ENCODE peak calls at places on chromosome 20, in seven cellular contexts. One of them, this sample, is unnamed.

GRCh38 chr20:44125332-44126127 is 61.5 kb downstream of the JPH2 start:
- DNase-seq in NAMALWA: no peak
- DNase-seq in stimulated activated CD4-positive, alpha-beta T cell treated with anti-CD3 and anti-CD28 coated beads, Interleukin-2, amount 100 ng/mL, for 48 hours: no peak
- DNase-seq in A673: no peak
- DNase-seq in transverse colon: no peak
- DNase-seq in ELF-1: no peak
- DNase-seq in cerebellum: no peak
- DNase-seq in this sample: no peak

GRCh38 chr20:62831361-62831788 is 14.5 kb downstream of the COL9A3 start:
- DNase-seq in transverse colon: peak; percentile 76
- DNase-seq in A673: no peak
- DNase-seq in ELF-1: no peak
- DNase-seq in NAMALWA: no peak
- DNase-seq in stimulated activated CD4-positive, alpha-beta T cell treated with anti-CD3 and anti-CD28 coated beads, Interleukin-2, amount 100 ng/mL, for 48 hours: no peak
- DNase-seq in cerebellum: no peak
- DNase-seq in this sample: no peak

GRCh38 chr20:3646651-3647050 is 16.5 kb downstream of the GFRA4 start:
- DNase-seq in transverse colon: no peak
- DNase-seq in A673: no peak
- DNase-seq in cerebellum: peak; percentile 6
- DNase-seq in stimulated activated CD4-positive, alpha-beta T cell treated with anti-CD3 and anti-CD28 coated beads, Interleukin-2, amount 100 ng/mL, for 48 hours: no peak
- DNase-seq in ELF-1: no peak
- DNase-seq in NAMALWA: no peak
- DNase-seq in this sample: no peak

GRCh38 chr20:46348231-46348803 is 40.0 kb upstream of the CDH22 start:
- DNase-seq in A673: peak; percentile 30
- DNase-seq in transverse colon: no peak
- DNase-seq in cerebellum: peak; percentile 64
- DNase-seq in ELF-1: peak; percentile 82
- DNase-seq in NAMALWA: no peak
- DNase-seq in stimulated activated CD4-positive, alpha-beta T cell treated with anti-CD3 and anti-CD28 coated beads, Interleukin-2, amount 100 ng/mL, for 48 hours: no peak
- DNase-seq in this sample: peak; percentile 28

GRCh38 chr20:58457083-58457680 is 58.0 kb downstream of the APCDD1L start:
- DNase-seq in ELF-1: peak; percentile 21
- DNase-seq in cerebellum: no peak
- DNase-seq in A673: no peak
- DNase-seq in transverse colon: no peak
- DNase-seq in stimulated activated CD4-positive, alpha-beta T cell treated with anti-CD3 and anti-CD28 coated beads, Interleukin-2, amount 100 ng/mL, for 48 hours: no peak
- DNase-seq in NAMALWA: no peak
- DNase-seq in this sample: no peak

GRCh38 chr20:47673671-47673955 is 111.7 kb downstream of the SULF2 start:
- DNase-seq in ELF-1: no peak
- DNase-seq in NAMALWA: no peak
- DNase-seq in transverse colon: no peak
- DNase-seq in A673: no peak
- DNase-seq in stimulated activated CD4-positive, alpha-beta T cell treated with anti-CD3 and anti-CD28 coated beads, Interleukin-2, amount 100 ng/mL, for 48 hours: no peak
- DNase-seq in cerebellum: no peak
- DNase-seq in this sample: no peak

GRCh38 chr20:15257471-15257870 is 920.1 kb upstream of the FLRT3 start:
- DNase-seq in ELF-1: no peak
- DNase-seq in cerebellum: no peak
- DNase-seq in NAMALWA: no peak
- DNase-seq in stimulated activated CD4-positive, alpha-beta T cell treated with anti-CD3 and anti-CD28 coated beads, Interleukin-2, amount 100 ng/mL, for 48 hours: no peak
- DNase-seq in A673: no peak
- DNase-seq in transverse colon: no peak
- DNase-seq in this sample: no peak

GRCh38 chr20:49248301-49248700 is 29.1 kb downstream of the DDX27 start:
- DNase-seq in NAMALWA: no peak
- DNase-seq in stimulated activated CD4-positive, alpha-beta T cell treated with anti-CD3 and anti-CD28 coated beads, Interleukin-2, amount 100 ng/mL, for 48 hours: no peak
- DNase-seq in A673: no peak
- DNase-seq in transverse colon: no peak
- DNase-seq in cerebellum: no peak
- DNase-seq in ELF-1: no peak
- DNase-seq in this sample: no peak

GRCh38 chr20:40441771-40442170 is 247.3 kb downstream of the MAFB start:
- DNase-seq in ELF-1: no peak
- DNase-seq in transverse colon: no peak
- DNase-seq in NAMALWA: no peak
- DNase-seq in stimulated activated CD4-positive, alpha-beta T cell treated with anti-CD3 and anti-CD28 coated beads, Interleukin-2, amount 100 ng/mL, for 48 hours: no peak
- DNase-seq in cerebellum: no peak
- DNase-seq in A673: no peak
- DNase-seq in this sample: no peak

GRCh38 chr20:3046677-3047462 is 1.0 kb downstream of the MRPS26 start:
- DNase-seq in cerebellum: peak; percentile 45
- DNase-seq in NAMALWA: no peak
- DNase-seq in stimulated activated CD4-positive, alpha-beta T cell treated with anti-CD3 and anti-CD28 coated beads, Interleukin-2, amount 100 ng/mL, for 48 hours: no peak
- DNase-seq in ELF-1: peak; percentile 53
- DNase-seq in A673: no peak
- DNase-seq in transverse colon: no peak
- DNase-seq in this sample: peak; percentile 11

GRCh38 chr20:59253779-59254319 is 46.6 kb upstream of the EDN3 start:
- DNase-seq in A673: no peak
- DNase-seq in NAMALWA: no peak
- DNase-seq in stimulated activated CD4-positive, alpha-beta T cell treated with anti-CD3 and anti-CD28 coated beads, Interleukin-2, amount 100 ng/mL, for 48 hours: no peak
- DNase-seq in ELF-1: peak; percentile 6
- DNase-seq in transverse colon: peak; percentile 12
- DNase-seq in cerebellum: no peak
- DNase-seq in this sample: no peak

GRCh38 chr20:5918856-5919633 is 31.3 kb downstream of the TRMT6 start:
- DNase-seq in A673: peak; percentile 56
- DNase-seq in stimulated activated CD4-positive, alpha-beta T cell treated with anti-CD3 and anti-CD28 coated beads, Interleukin-2, amount 100 ng/mL, for 48 hours: no peak
- DNase-seq in NAMALWA: no peak
- DNase-seq in transverse colon: no peak
- DNase-seq in cerebellum: no peak
- DNase-seq in ELF-1: peak; percentile 27
- DNase-seq in this sample: no peak

GRCh38 chr20:57996936-57997629 is 231.4 kb downstream of the ANKRD60 start:
- DNase-seq in stimulated activated CD4-positive, alpha-beta T cell treated with anti-CD3 and anti-CD28 coated beads, Interleukin-2, amount 100 ng/mL, for 48 hours: no peak
- DNase-seq in cerebellum: no peak
- DNase-seq in NAMALWA: no peak
- DNase-seq in ELF-1: no peak
- DNase-seq in A673: no peak
- DNase-seq in transverse colon: no peak
- DNase-seq in this sample: no peak

GRCh38 chr20:42218566-42218965 is 600.4 kb upstream of the CHD6 start:
- DNase-seq in cerebellum: no peak
- DNase-seq in NAMALWA: no peak
- DNase-seq in ELF-1: no peak
- DNase-seq in A673: no peak
- DNase-seq in stimulated activated CD4-positive, alpha-beta T cell treated with anti-CD3 and anti-CD28 coated beads, Interleukin-2, amount 100 ng/mL, for 48 hours: no peak
- DNase-seq in transverse colon: no peak
- DNase-seq in this sample: no peak

GRCh38 chr20:49908258-49908565 is 7.1 kb downstream of the SPATA2 start:
- DNase-seq in NAMALWA: no peak
- DNase-seq in stimulated activated CD4-positive, alpha-beta T cell treated with anti-CD3 and anti-CD28 coated beads, Interleukin-2, amount 100 ng/mL, for 48 hours: no peak
- DNase-seq in A673: no peak
- DNase-seq in cerebellum: no peak
- DNase-seq in ELF-1: no peak
- DNase-seq in transverse colon: no peak
- DNase-seq in this sample: no peak

GRCh38 chr20:37907330-37907676 is 4.4 kb downstream of the VSTM2L start:
- DNase-seq in cerebellum: no peak
- DNase-seq in ELF-1: no peak
- DNase-seq in A673: peak; percentile 45
- DNase-seq in stimulated activated CD4-positive, alpha-beta T cell treated with anti-CD3 and anti-CD28 coated beads, Interleukin-2, amount 100 ng/mL, for 48 hours: no peak
- DNase-seq in transverse colon: no peak
- DNase-seq in NAMALWA: no peak
- DNase-seq in this sample: no peak

GRCh38 chr20:14780508-14780907 is 443.1 kb upstream of the FLRT3 start:
- DNase-seq in NAMALWA: no peak
- DNase-seq in ELF-1: no peak
- DNase-seq in transverse colon: no peak
- DNase-seq in A673: no peak
- DNase-seq in cerebellum: no peak
- DNase-seq in stimulated activated CD4-positive, alpha-beta T cell treated with anti-CD3 and anti-CD28 coated beads, Interleukin-2, amount 100 ng/mL, for 48 hours: no peak
- DNase-seq in this sample: no peak

GRCh38 chr20:18397090-18397489 is 69.7 kb downstream of the DZANK1 start:
- DNase-seq in stimulated activated CD4-positive, alpha-beta T cell treated with anti-CD3 and anti-CD28 coated beads, Interleukin-2, amount 100 ng/mL, for 48 hours: no peak
- DNase-seq in transverse colon: no peak
- DNase-seq in cerebellum: no peak
- DNase-seq in ELF-1: no peak
- DNase-seq in NAMALWA: no peak
- DNase-seq in A673: no peak
- DNase-seq in this sample: no peak

GRCh38 chr20:6074145-6074561 is 20.3 kb upstream of the LRRN4 start:
- DNase-seq in A673: peak; percentile 26
- DNase-seq in cerebellum: no peak
- DNase-seq in stimulated activated CD4-positive, alpha-beta T cell treated with anti-CD3 and anti-CD28 coated beads, Interleukin-2, amount 100 ng/mL, for 48 hours: no peak
- DNase-seq in transverse colon: no peak
- DNase-seq in ELF-1: peak; percentile 35
- DNase-seq in NAMALWA: peak; percentile 63
- DNase-seq in this sample: no peak